ENCODE peak calls at places on chromosomes 5 and 9, in eight cellular contexts. B is WTC11, Q is NCI-H1105, W is HTR-8/SVneo, U is HT1080, E is pons, G is HuH-7.5, D is T-helper 2 cell. C is an unnamed sample.

GRCh38 chr5:180669661-180670060 is 20.3 kb upstream of the FLT4 start:
- DNase-seq in G (no peak), D (no peak), U (no peak), Q (no peak), W (no peak), E (no peak), B (no peak), C (no peak)

GRCh38 chr9:120014751-120015235 is 565.2 kb downstream of the CDK5RAP2 start:
- DNase-seq in U (no peak), Q (no peak), G (no peak), W (no peak), E (no peak), D (no peak), B (no peak), C (no peak)

GRCh38 chr5:125100342-125100741 is 353.9 kb upstream of the ZNF608 start:
- DNase-seq in D (no peak), G (no peak), B (no peak), W (no peak), Q (no peak), U (no peak), E (no peak), C (no peak)

GRCh38 chr9:16728128-16728505 is 142.4 kb downstream of the BNC2 start:
- DNase-seq in U (peak; percentile 16), B (no peak), D (no peak), W (no peak), G (no peak), E (no peak), Q (no peak), C (no peak)

GRCh38 chr5:13831236-13831810 is 113.2 kb downstream of the DNAH5 start:
- DNase-seq in B (no peak), U (peak; percentile 81), D (no peak), G (no peak), E (no peak), Q (no peak), W (peak; percentile 24), C (peak; percentile 36)

GRCh38 chr9:112890106-112891081 is at the start of gene SLC46A2:
- DNase-seq in D (no peak), W (no peak), E (no peak), U (no peak), B (peak; percentile 45), Q (no peak), G (no peak), C (no peak)

GRCh38 chr9:120386390-120387131 is 193.4 kb downstream of the CDK5RAP2 start:
- DNase-seq in E (no peak), U (no peak), B (no peak), Q (peak; percentile 92), D (no peak), G (peak; percentile 35), W (no peak), C (peak; percentile 61)

GRCh38 chr5:122704247-122705036 is 70.4 kb upstream of the SNX2 start:
- DNase-seq in G (peak; percentile 12), B (no peak), D (peak; percentile 34), Q (no peak), U (peak; percentile 37), E (peak; percentile 64), W (peak; percentile 42), C (peak; percentile 69)

GRCh38 chr5:136211282-136211681 is 18.3 kb upstream of the SMIM32 start:
- DNase-seq in B (no peak), G (no peak), E (no peak), D (no peak), Q (no peak), W (no peak), U (no peak), C (no peak)

GRCh38 chr5:150600951-150601773 is 39.3 kb upstream of the SYNPO start:
- DNase-seq in B (no peak), W (no peak), Q (no peak), E (no peak), D (no peak), G (no peak), U (no peak), C (no peak)